ENCODE peak calls at places on chromosomes 6 and 20, in five cellular contexts. M is right atrium auricular region, L is fibroblast of lung, Y is tibial artery, W is esophagus squamous epithelium. H is an unnamed sample.

GRCh38 chr20:664151-664550 is 11.2 kb upstream of the SRXN1 start:
- DNase-seq in M (no peak), W (no peak), L (no peak), Y (no peak), H (no peak)

GRCh38 chr20:55166063-55166462 is 690.7 kb downstream of the DOK5 start:
- DNase-seq in M (no peak), L (no peak), W (no peak), Y (no peak), H (no peak)

GRCh38 chr6:11795403-11795802 is 16.8 kb upstream of the ADTRP start:
- DNase-seq in Y (no peak), M (no peak), L (no peak), W (no peak), H (no peak)

GRCh38 chr6:11188161-11188915 is 44.1 kb downstream of the NEDD9 start:
- DNase-seq in W (no peak), Y (no peak), L (no peak), M (peak; percentile 28), H (no peak)

GRCh38 chr6:333379-334002 is 41.2 kb downstream of the DUSP22 start:
- DNase-seq in M (no peak), Y (no peak), L (no peak), W (no peak), H (no peak)

GRCh38 chr6:125791151-125791819 is 525 bp downstream of the NCOA7 start:
- DNase-seq in L (peak; percentile 58), Y (peak; percentile 69), W (no peak), M (peak; percentile 76), H (peak; percentile 70)

GRCh38 chr20:37380864-37381579 is 35.1 kb downstream of the SRC start:
- DNase-seq in W (no peak), M (no peak), L (no peak), Y (no peak), H (no peak)

GRCh38 chr20:59082981-59083380 is 40.4 kb upstream of the PRELID3B start:
- DNase-seq in Y (no peak), M (no peak), L (peak; percentile 79), W (no peak), H (no peak)

GRCh38 chr6:136371951-136372350 is 82.3 kb upstream of the BCLAF1 start:
- DNase-seq in Y (no peak), M (no peak), L (peak; percentile 69), W (no peak), H (no peak)

GRCh38 chr6:19851273-19852089 is 14.3 kb downstream of the ID4 start:
- DNase-seq in W (no peak), M (no peak), L (peak; percentile 79), Y (no peak), H (no peak)

GRCh38 chr20:49846206-49846807 is 33.7 kb downstream of the SLC9A8 start:
- DNase-seq in L (peak; percentile 23), Y (no peak), M (no peak), W (no peak), H (no peak)

GRCh38 chr6:7697820-7698623 is 27.9 kb upstream of the BMP6 start:
- DNase-seq in W (no peak), Y (peak; percentile 82), M (peak; percentile 69), L (peak; percentile 92), H (no peak)

GRCh38 chr6:131063028-131063763 is at the start of gene EPB41L2:
- DNase-seq in Y (peak; percentile 93), M (peak; percentile 84), L (peak; percentile 86), W (peak; percentile 25), H (peak; percentile 83)

GRCh38 chr6:140436023-140436811 is 1061.8 kb upstream of the CITED2 start:
- DNase-seq in M (no peak), Y (no peak), L (peak; percentile 96), W (no peak), H (no peak)

GRCh38 chr20:37911838-37912273 is 8.9 kb downstream of the VSTM2L start:
- DNase-seq in L (peak; percentile 43), M (no peak), Y (no peak), W (no peak), H (peak; percentile 32)

GRCh38 chr20:57767456-57767855 is 57.6 kb upstream of the PMEPA1 start:
- DNase-seq in W (no peak), M (no peak), L (no peak), Y (no peak), H (no peak)

GRCh38 chr20:19720991-19721390 is 37.1 kb upstream of the RIN2 start:
- DNase-seq in M (no peak), L (no peak), Y (no peak), W (no peak), H (no peak)

GRCh38 chr20:42134265-42135098 is 516.3 kb upstream of the CHD6 start:
- DNase-seq in Y (no peak), W (no peak), M (no peak), L (no peak), H (no peak)

GRCh38 chr6:36660771-36661471 is 17.6 kb upstream of the CDKN1A start:
- DNase-seq in Y (peak; percentile 76), L (no peak), M (peak; percentile 66), W (no peak), H (no peak)

GRCh38 chr6:1311400-1312192 is at the start of gene FOXQ1:
- DNase-seq in L (peak; percentile 18), M (no peak), W (no peak), Y (no peak), H (peak; percentile 61)

GRCh38 chr6:17280552-17281090 is 540 bp upstream of the RBM24 start:
- DNase-seq in W (no peak), L (peak; percentile 44), M (no peak), Y (peak; percentile 78), H (peak; percentile 67)
- TF ChIP-seq CTCF in W (no peak), L (no peak), M (peak; percentile 19), Y (peak; percentile 10), H (no peak)

GRCh38 chr20:62991863-62992262 is 14.9 kb downstream of the BHLHE23 start:
- DNase-seq in Y (no peak), W (no peak), L (no peak), M (no peak), H (no peak)
- H3K27me3 ChIP-seq in Y (peaks cover 70% of the 10 kb centered on the region), W (no peaks in the 10 kb centered on the region), L (peaks cover 10% of the 10 kb centered on the region), M (no peaks in the 10 kb centered on the region), H (peaks cover 14% of the 10 kb centered on the region)

GRCh38 chr6:144551339-144551738 is 266.2 kb downstream of the UTRN start:
- DNase-seq in L (no peak), Y (no peak), W (no peak), M (no peak), H (no peak)

GRCh38 chr6:144550392-144550791 is 265.3 kb downstream of the UTRN start:
- DNase-seq in Y (no peak), L (no peak), M (no peak), W (no peak), H (no peak)

GRCh38 chr6:144546807-144547206 is 261.7 kb downstream of the UTRN start:
- DNase-seq in Y (no peak), W (no peak), M (no peak), L (no peak), H (no peak)

GRCh38 chr6:144547409-144547808 is 262.3 kb downstream of the UTRN start:
- DNase-seq in Y (no peak), M (no peak), W (no peak), L (peak; percentile 21), H (no peak)

GRCh38 chr6:144548525-144548924 is 263.4 kb downstream of the UTRN start:
- DNase-seq in L (no peak), M (no peak), Y (no peak), W (no peak), H (no peak)
- TF ChIP-seq CTCF in L (no peak), M (no peak), Y (no peak), W (no peak), H (no peak)

GRCh38 chr20:51027396-51027795 is 4.5 kb upstream of the KCNG1 start:
- DNase-seq in Y (no peak), L (no peak), W (no peak), M (no peak), H (no peak)
- H3K27me3 ChIP-seq in Y (peaks cover 90% of the 10 kb centered on the region), L (peaks cover 50% of the 10 kb centered on the region), W (peaks cover 5% of the 10 kb centered on the region), M (peaks cover 6% of the 10 kb centered on the region), H (peaks cover 11% of the 10 kb centered on the region)

GRCh38 chr20:16729565-16730460 is at the start of gene SNRPB2:
- DNase-seq in W (peak; percentile 76), L (peak; percentile 96), M (peak; percentile 95), Y (peak; percentile 95), H (peak; percentile 89)
- TF ChIP-seq CTCF in W (no peak), L (no peak), M (peak; percentile 10), Y (no peak), H (peak; percentile 17)

GRCh38 chr6:149995235-149995750 is 30.0 kb downstream of the RAET1L start:
- DNase-seq in Y (no peak), L (no peak), W (no peak), M (peak; percentile 18), H (no peak)
- H3K27me3 ChIP-seq in Y (peaks cover 90% of the 10 kb centered on the region), L (peaks cover 36% of the 10 kb centered on the region), W (peaks cover 23% of the 10 kb centered on the region), M (peaks cover 18% of the 10 kb centered on the region), H (peaks cover 45% of the 10 kb centered on the region)

GRCh38 chr6:118562248-118562647 is 14.2 kb downstream of the PLN start:
- DNase-seq in M (no peak), W (no peak), Y (no peak), L (no peak), H (no peak)

GRCh38 chr6:118567974-118568373 is 19.9 kb downstream of the PLN start:
- DNase-seq in M (no peak), W (no peak), L (no peak), Y (no peak), H (no peak)

GRCh38 chr6:118562959-118563358 is 14.9 kb downstream of the PLN start:
- DNase-seq in L (peak; percentile 83), M (no peak), W (no peak), Y (no peak), H (no peak)

GRCh38 chr6:118569498-118569897 is 21.4 kb downstream of the PLN start:
- DNase-seq in L (no peak), W (no peak), M (no peak), Y (no peak), H (no peak)

DNA sequence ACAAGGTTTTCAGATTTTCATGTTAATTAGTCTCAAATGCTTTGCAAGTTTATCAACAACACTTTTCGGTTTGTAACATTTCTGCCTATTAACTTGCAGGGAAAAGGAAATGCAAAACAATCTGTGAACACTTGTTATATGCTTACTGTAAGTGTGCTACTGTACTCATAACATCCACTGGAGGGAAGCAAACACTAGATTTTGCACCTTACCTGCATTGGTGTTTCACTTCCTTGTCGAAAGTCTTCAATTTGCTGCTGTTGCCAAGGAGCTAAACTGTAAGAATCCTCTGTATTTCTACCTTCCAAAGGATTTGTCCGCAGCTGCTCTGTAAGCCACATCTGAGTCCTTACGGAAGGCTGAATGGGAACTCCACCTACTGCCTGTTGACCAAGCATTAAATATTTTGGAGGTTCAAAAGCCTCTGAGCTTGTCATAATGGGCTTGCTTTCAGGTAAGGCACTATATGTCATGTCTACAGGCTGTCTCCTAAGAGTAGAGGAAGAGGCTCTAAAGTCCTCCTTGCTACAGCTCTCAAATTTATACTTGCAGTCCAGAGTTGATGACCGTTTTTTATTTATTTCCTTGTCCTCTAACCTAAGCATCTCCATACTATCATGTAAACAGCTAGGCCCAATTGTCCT is 17.3 kb downstream of the PLN start:
- DNase-seq in L (peak; percentile 21), M (no peak), Y (no peak), W (no peak), H (no peak)
- TF ChIP-seq CTCF in L (peak; percentile 27), M (peak; percentile 50), Y (no peak), W (no peak), H (peak; percentile 19)